ENCODE peak calls at places on chromosomes 12 and 14, in eight cellular contexts. G is CD8-positive, alpha-beta T cell; N is DND-41; Z is IMR-90; L is A549; M is brain microvascular endothelial cell; W is endodermal cell; V is ovary. R is an unnamed sample.

GRCh38 chr14:85527458-85527857 is 2.5 kb upstream of the FLRT2 start:
- DNase-seq in G (no peak), N (no peak), Z (no peak), L (no peak), M (no peak), W (no peak), V (no peak), R (no peak)

GRCh38 chr12:40980346-40981005 is 207.6 kb upstream of the PDZRN4 start:
- DNase-seq in G (no peak), N (no peak), Z (peak), L (no peak), M (no peak), W (no peak), V (no peak), R (no peak)

GRCh38 chr12:17918013-17918412 is 172.0 kb downstream of the RERGL start:
- DNase-seq in G (no peak), N (no peak), Z (no peak), L (no peak), M (no peak), W (no peak), V (no peak), R (no peak)

GRCh38 chr14:101557811-101558738 is 3.2 kb upstream of the DIO3 start:
- DNase-seq in G (no peak), N (no peak), Z (no peak), L (peak), M (no peak), W (peak), V (peak), R (no peak)

GRCh38 chr14:47541652-47542051 is 133.8 kb downstream of the MDGA2 start:
- DNase-seq in G (no peak), N (no peak), Z (no peak), L (no peak), M (no peak), W (no peak), V (no peak), R (no peak)

GRCh38 chr12:51635371-51635770 is 44.3 kb downstream of the SCN8A start:
- DNase-seq in G (no peak), N (no peak), Z (peak), L (no peak), M (no peak), W (no peak), V (no peak), R (no peak)

GRCh38 chr12:42237853-42238239 is 202 bp downstream of the YAF2 start:
- DNase-seq in G (no peak), N (no peak), Z (no peak), L (no peak), M (no peak), W (no peak), V (no peak), R (no peak)

GRCh38 chr12:92193063-92193462 is 47.4 kb upstream of the BTG1 start:
- DNase-seq in G (no peak), N (no peak), Z (no peak), L (no peak), M (no peak), W (no peak), V (no peak), R (no peak)

GRCh38 chr14:104220225-104221070 is 82.1 kb downstream of the KIF26A start:
- DNase-seq in G (no peak), N (no peak), Z (no peak), L (no peak), M (no peak), W (no peak), V (no peak), R (no peak)

GRCh38 chr12:13436696-13437391 is 240.3 kb downstream of the EMP1 start:
- DNase-seq in G (no peak), N (no peak), Z (peak), L (peak), M (peak), W (peak), V (no peak), R (no peak)

GRCh38 chr12:3537916-3538690 is 47.1 kb downstream of the PRMT8 start:
- DNase-seq in G (no peak), N (no peak), Z (no peak), L (no peak), M (no peak), W (peak), V (no peak), R (no peak)

GRCh38 chr14:105153331-105153731 is 15.2 kb downstream of the JAG2 start:
- DNase-seq in G (no peak), N (no peak), Z (no peak), L (no peak), M (no peak), W (peak), V (no peak), R (no peak)

GRCh38 chr14:102140027-102140749 is 491 bp downstream of the WDR20 start:
- DNase-seq in G (peak), N (peak), Z (no peak), L (peak), M (peak), W (peak), V (peak), R (peak)

GRCh38 chr14:72942934-72943333 is 16.7 kb downstream of the DCAF4 start:
- DNase-seq in G (no peak), N (no peak), Z (no peak), L (no peak), M (no peak), W (no peak), V (no peak), R (no peak)

GRCh38 chr14:98018626-98019025 is 1221.4 kb downstream of the VRK1 start:
- DNase-seq in G (peak), N (peak), Z (no peak), L (no peak), M (no peak), W (no peak), V (no peak), R (no peak)

GRCh38 chr14:85085981-85086380 is 444.0 kb upstream of the FLRT2 start:
- DNase-seq in G (no peak), N (no peak), Z (no peak), L (no peak), M (no peak), W (no peak), V (no peak), R (no peak)

GRCh38 chr14:27387458-27387857 is 789.6 kb upstream of the NOVA1 start:
- DNase-seq in G (no peak), N (no peak), Z (no peak), L (no peak), M (no peak), W (no peak), V (no peak), R (no peak)

GRCh38 chr14:61462566-61463195 is 141.3 kb downstream of the PRKCH start:
- DNase-seq in G (no peak), N (no peak), Z (peak), L (peak), M (peak), W (no peak), V (no peak), R (no peak)
- H3K27ac ChIP-seq in G (no peak), N (no peak), Z (peak), L (peak), M (peak), W (no peak), V (no peak), R (no peak)

GRCh38 chr14:100030441-100031153 is 34.6 kb upstream of the EVL start:
- DNase-seq in G (no peak), N (no peak), Z (peak), L (peak), M (peak), W (no peak), V (peak), R (no peak)

GRCh38 chr14:100031506-100032281 is 33.5 kb upstream of the EVL start:
- DNase-seq in G (no peak), N (no peak), Z (peak), L (peak), M (peak), W (no peak), V (peak), R (no peak)

GRCh38 chr14:100032749-100033148 is 32.5 kb upstream of the EVL start:
- DNase-seq in G (no peak), N (no peak), Z (no peak), L (no peak), M (no peak), W (no peak), V (no peak), R (no peak)

GRCh38 chr14:100027771-100028490 is 37.3 kb upstream of the EVL start:
- DNase-seq in G (no peak), N (no peak), Z (peak), L (no peak), M (peak), W (no peak), V (no peak), R (no peak)

DNA sequence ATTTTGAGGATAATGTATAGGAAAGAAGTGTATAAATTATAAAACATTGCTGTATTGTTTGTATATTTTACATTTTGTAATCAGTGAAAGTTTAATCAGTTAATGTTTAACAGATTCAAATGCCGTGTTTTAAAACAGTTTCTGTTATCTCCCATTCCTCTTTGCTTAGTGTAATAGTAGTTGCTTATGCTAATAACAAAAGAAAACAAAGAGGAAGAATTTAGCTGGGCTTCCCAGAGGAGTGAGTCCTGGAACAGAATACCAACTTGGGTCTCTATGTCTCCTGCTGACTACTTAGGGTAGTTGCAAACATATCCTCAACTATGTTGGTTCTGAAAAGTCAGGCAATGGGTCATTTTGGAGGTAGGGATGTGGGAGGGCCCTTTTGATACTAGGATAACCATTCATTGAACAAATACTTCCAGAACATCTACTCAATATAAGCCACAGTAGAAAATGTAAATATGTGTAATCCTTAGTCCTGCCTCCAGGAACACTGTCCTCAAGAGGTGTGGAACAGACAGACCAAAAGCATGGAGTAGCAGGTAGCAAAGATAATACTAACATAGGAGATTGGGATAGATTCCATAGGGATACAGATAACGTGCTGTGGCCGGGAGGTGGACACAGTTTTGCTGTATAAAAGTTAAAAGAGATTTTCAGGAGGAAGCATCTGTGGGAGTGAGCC is 36.1 kb upstream of the EVL start:
- DNase-seq in G (no peak), N (no peak), Z (peak), L (peak), M (peak), W (no peak), V (no peak), R (no peak)
- H3K27ac ChIP-seq in G (no peak), N (peak), Z (peak), L (peak), M (peak), W (no peak), V (no peak), R (no peak)

DNA sequence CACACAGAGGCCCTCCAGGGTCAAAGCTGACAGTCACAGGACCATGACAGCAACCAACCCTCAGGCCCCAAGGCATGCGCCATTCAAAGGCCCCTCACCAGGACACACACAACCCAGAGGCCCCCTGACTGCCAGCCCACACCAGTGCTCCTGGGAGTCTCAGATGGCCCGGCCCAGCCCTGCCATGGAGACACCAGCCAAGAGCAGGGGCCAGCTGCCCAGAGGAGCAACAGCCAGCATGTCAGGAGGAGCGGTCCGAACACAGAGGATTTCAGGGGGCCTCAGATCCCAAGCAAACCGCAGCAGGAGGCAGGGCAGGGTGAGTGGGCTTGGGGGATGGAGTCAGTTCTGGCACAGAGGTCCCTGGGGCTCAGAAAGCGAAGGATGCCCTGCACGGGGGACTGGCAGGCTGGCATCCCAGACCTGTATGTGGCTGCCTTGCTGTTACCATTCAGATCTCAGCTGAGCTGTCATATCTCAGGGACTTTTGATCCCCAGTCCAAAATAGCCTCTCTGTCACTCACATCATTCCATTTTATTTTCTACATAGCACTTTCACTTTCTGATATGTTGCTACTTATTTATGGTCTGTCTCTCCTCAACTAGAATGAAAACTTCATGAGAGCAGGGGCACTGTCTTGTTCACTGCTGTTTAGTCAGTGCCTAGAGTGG is 4.8 kb downstream of the TMEM229B start:
- DNase-seq in G (no peak), N (no peak), Z (no peak), L (no peak), M (no peak), W (no peak), V (no peak), R (no peak)
- H3K27ac ChIP-seq in G (no peak), N (no peak), Z (no peak), L (no peak), M (no peak), W (no peak), V (no peak), R (no peak)

GRCh38 chr14:76884394-76884793 is 58.2 kb downstream of the LRRC74A start:
- DNase-seq in G (no peak), N (no peak), Z (no peak), L (no peak), M (no peak), W (no peak), V (no peak), R (no peak)
- H3K27ac ChIP-seq in G (no peak), N (no peak), Z (no peak), L (peak), M (no peak), W (no peak), V (no peak), R (no peak)

GRCh38 chr12:118052324-118053070 is 8.5 kb downstream of the WSB2 start:
- DNase-seq in G (no peak), N (no peak), Z (peak), L (peak), M (peak), W (peak), V (peak), R (peak)
- H3K27ac ChIP-seq in G (no peak), N (no peak), Z (peak), L (peak), M (peak), W (no peak), V (peak), R (peak)

GRCh38 chr12:45232771-45233372 is 17.0 kb downstream of the ANO6 start:
- DNase-seq in G (no peak), N (no peak), Z (peak), L (peak), M (peak), W (peak), V (peak), R (no peak)
- H3K27ac ChIP-seq in G (no peak), N (peak), Z (peak), L (peak), M (peak), W (peak), V (peak), R (no peak)

DNA sequence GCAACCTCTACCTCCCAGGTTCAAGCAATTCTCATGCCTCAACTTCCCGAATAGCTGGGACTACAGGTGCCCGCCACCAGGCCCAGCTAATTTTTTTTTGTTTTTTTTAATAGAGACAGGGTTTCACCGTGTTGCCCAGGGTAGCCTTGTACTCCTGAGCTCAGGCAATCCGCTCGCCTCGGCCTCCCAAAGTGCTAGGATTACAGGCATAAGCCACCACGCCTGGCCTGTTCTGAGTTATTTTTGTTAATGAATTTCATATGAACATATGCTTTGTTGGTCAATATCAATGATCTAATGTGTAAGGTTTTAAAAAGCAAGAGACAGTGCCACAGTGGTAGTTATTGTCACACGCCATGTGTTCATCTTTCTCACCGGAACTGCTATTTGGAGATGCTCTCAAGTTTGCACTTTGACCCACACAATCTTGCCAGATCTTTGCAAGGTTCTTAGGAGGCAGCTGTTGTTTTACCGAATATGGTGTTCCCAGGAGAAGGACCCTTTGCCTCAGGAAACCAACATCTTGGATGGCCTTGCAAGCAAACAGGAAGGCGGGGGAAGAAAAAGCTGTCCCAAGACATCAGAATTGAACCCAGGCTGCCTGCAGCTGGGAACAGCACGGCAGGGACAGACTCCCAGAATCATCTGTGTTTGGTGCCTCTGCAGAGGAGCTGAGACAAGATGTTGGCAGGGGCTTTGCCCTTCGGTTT is 30.0 kb downstream of the GALNT16 start:
- DNase-seq in G (no peak), N (no peak), Z (no peak), L (no peak), M (no peak), W (peak), V (no peak), R (no peak)
- H3K27ac ChIP-seq in G (no peak), N (no peak), Z (no peak), L (no peak), M (no peak), W (no peak), V (no peak), R (no peak)

GRCh38 chr12:27002141-27002540 is 12.0 kb downstream of the TM7SF3 start:
- DNase-seq in G (no peak), N (no peak), Z (no peak), L (no peak), M (no peak), W (no peak), V (no peak), R (no peak)
- H3K27ac ChIP-seq in G (no peak), N (no peak), Z (no peak), L (no peak), M (no peak), W (no peak), V (no peak), R (no peak)

GRCh38 chr12:96199465-96199864 is 5.3 kb downstream of the ELK3 start:
- DNase-seq in G (no peak), N (no peak), Z (no peak), L (no peak), M (no peak), W (no peak), V (no peak), R (no peak)
- H3K27ac ChIP-seq in G (no peak), N (no peak), Z (peak), L (peak), M (peak), W (no peak), V (no peak), R (no peak)

DNA sequence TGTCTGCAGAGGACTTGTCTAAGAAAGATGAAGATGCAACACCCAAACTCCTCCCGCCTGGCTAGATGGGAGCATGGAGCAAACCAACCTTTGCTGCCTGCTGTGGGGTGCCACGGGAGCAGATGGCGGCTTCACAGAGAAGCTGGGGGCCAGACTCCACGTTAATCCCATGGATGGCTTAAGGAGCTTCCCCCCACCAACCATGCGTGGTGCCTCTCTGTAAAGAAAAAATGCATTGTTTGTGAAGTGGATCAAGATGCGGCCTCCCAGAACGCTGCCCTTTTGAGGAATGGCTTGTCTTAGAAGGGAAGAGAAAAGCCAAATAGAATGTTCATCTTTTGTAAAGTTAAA is 15.6 kb downstream of the MVK start:
- DNase-seq in G (no peak), N (no peak), Z (no peak), L (no peak), M (no peak), W (no peak), V (no peak), R (no peak)
- H3K27ac ChIP-seq in G (no peak), N (no peak), Z (no peak), L (no peak), M (no peak), W (no peak), V (no peak), R (no peak)